ENCODE peak calls at places on chromosomes 6 and 20, in nine cellular contexts. S, Z, D, M, A, K, N, L and J are unnamed samples.

GRCh38 chr6:133502451-133503259 is 261.5 kb downstream of the EYA4 start:
- DNase-seq in S (no peak), Z (peak), D (peak), M (peak), A (no peak), K (no peak), N (no peak), L (peak), J (peak)

GRCh38 chr6:87944541-87944954 is 103.1 kb upstream of the SPACA1 start:
- DNase-seq in S (no peak), Z (no peak), D (peak), M (peak), A (peak), K (peak), N (no peak), L (peak), J (peak)

GRCh38 chr6:142153230-142153629 is 6.2 kb downstream of the VTA1 start:
- DNase-seq in S (no peak), Z (no peak), D (no peak), M (no peak), A (no peak), K (no peak), N (no peak), L (no peak), J (no peak)

GRCh38 chr20:48930035-48930434 is 8.5 kb downstream of the ARFGEF2 start:
- DNase-seq in S (no peak), Z (no peak), D (no peak), M (no peak), A (no peak), K (no peak), N (no peak), L (no peak), J (no peak)

GRCh38 chr6:166627875-166628849 is 1.1 kb upstream of the RPS6KA2 start:
- DNase-seq in S (peak), Z (peak), D (no peak), M (peak), A (peak), K (peak), N (peak), L (peak), J (peak)

GRCh38 chr6:13434455-13434775 is 53.0 kb downstream of the GFOD1 start:
- DNase-seq in S (no peak), Z (no peak), D (no peak), M (no peak), A (no peak), K (no peak), N (no peak), L (no peak), J (no peak)

GRCh38 chr6:52662031-52662430 is 8.9 kb upstream of the TMEM14A start:
- DNase-seq in S (no peak), Z (peak), D (no peak), M (no peak), A (no peak), K (no peak), N (no peak), L (no peak), J (no peak)

GRCh38 chr20:4667371-4667773 is 54.3 kb upstream of the PRND start:
- DNase-seq in S (no peak), Z (no peak), D (peak), M (no peak), A (no peak), K (no peak), N (no peak), L (no peak), J (no peak)

GRCh38 chr6:96394727-96395126 is 126.9 kb upstream of the UFL1 start:
- DNase-seq in S (peak), Z (peak), D (no peak), M (no peak), A (peak), K (peak), N (no peak), L (no peak), J (no peak)

GRCh38 chr6:96704713-96705112 is 132.6 kb downstream of the GPR63 start:
- DNase-seq in S (no peak), Z (no peak), D (peak), M (no peak), A (no peak), K (peak), N (no peak), L (no peak), J (no peak)